ENCODE peak calls at places on chromosomes 3 and 15, in six cellular contexts. S is K562, Q is HEK293T, H is A549, A is GM12878, B is IMR-90. K is an unnamed sample.

GRCh38 chr15:92638291-92638708 is 17.3 kb downstream of the FAM174B start:
- DNase-seq in S (no peak), Q (no peak), H (no peak), A (no peak), B (peak; percentile 20), K (peak; percentile 16)

GRCh38 chr3:162390891-162391290 is 894.3 kb downstream of the OTOL1 start:
- DNase-seq in S (no peak), Q (no peak), H (peak; percentile 53), A (no peak), B (peak; percentile 85), K (no peak)

GRCh38 chr3:112378989-112379692 is 46.2 kb downstream of the CD200 start:
- DNase-seq in S (no peak), Q (no peak), H (no peak), A (no peak), B (peak; percentile 92), K (no peak)

GRCh38 chr3:168096210-168096795 is 579 bp upstream of the GOLIM4 start:
- DNase-seq in S (peak; percentile 85), Q (peak; percentile 70), H (peak; percentile 91), A (peak; percentile 56), B (peak; percentile 93), K (peak; percentile 87)

GRCh38 chr3:169863458-169863899 is 6.3 kb downstream of the LRRC31 start:
- DNase-seq in S (peak; percentile 86), Q (peak; percentile 75), H (peak; percentile 77), A (peak; percentile 61), B (peak; percentile 72), K (peak; percentile 55)

GRCh38 chr3:122268257-122269024 is 56.6 kb upstream of the CSTA start:
- DNase-seq in S (no peak), Q (no peak), H (no peak), A (no peak), B (no peak), K (no peak)

GRCh38 chr3:107367353-107367752 is 9.9 kb upstream of the CCDC54 start:
- DNase-seq in S (peak; percentile 65), Q (no peak), H (peak; percentile 62), A (no peak), B (peak; percentile 88), K (no peak)

GRCh38 chr3:72985576-72985975 is 11.0 kb upstream of the PPP4R2 start:
- DNase-seq in S (no peak), Q (no peak), H (no peak), A (no peak), B (no peak), K (no peak)

GRCh38 chr15:77181305-77182074 is 110.6 kb upstream of the TSPAN3 start:
- DNase-seq in S (no peak), Q (no peak), H (no peak), A (peak; percentile 82), B (no peak), K (no peak)

GRCh38 chr15:96225642-96226259 is 104.7 kb upstream of the NR2F2 start:
- DNase-seq in S (no peak), Q (no peak), H (no peak), A (no peak), B (no peak), K (peak; percentile 82)

GRCh38 chr3:159593927-159594605 is 394.6 kb upstream of the IL12A start:
- DNase-seq in S (no peak), Q (no peak), H (no peak), A (no peak), B (no peak), K (no peak)

GRCh38 chr3:14548321-14548729 is 8.2 kb upstream of the GRIP2 start:
- DNase-seq in S (peak; percentile 78), Q (peak; percentile 81), H (peak; percentile 67), A (no peak), B (peak; percentile 56), K (peak; percentile 56)

GRCh38 chr15:34759347-34759746 is 4.5 kb upstream of the GJD2 start:
- DNase-seq in S (no peak), Q (no peak), H (no peak), A (no peak), B (no peak), K (no peak)

GRCh38 chr3:66444146-66444644 is 56.6 kb downstream of the LRIG1 start:
- DNase-seq in S (no peak), Q (no peak), H (no peak), A (no peak), B (no peak), K (no peak)

GRCh38 chr3:124858275-124858674 is 28.9 kb downstream of the ITGB5 start:
- DNase-seq in S (no peak), Q (no peak), H (no peak), A (no peak), B (peak; percentile 54), K (no peak)

GRCh38 chr3:63724987-63725386 is 72.5 kb downstream of the SNTN start:
- DNase-seq in S (no peak), Q (no peak), H (no peak), A (no peak), B (peak; percentile 87), K (no peak)

GRCh38 chr3:153783804-153784203 is 337.4 kb upstream of the ARHGEF26 start:
- DNase-seq in S (no peak), Q (no peak), H (no peak), A (no peak), B (no peak), K (no peak)

GRCh38 chr3:51845129-51845528 is 16.3 kb upstream of the IQCF2 start:
- DNase-seq in S (no peak), Q (no peak), H (no peak), A (no peak), B (no peak), K (no peak)

GRCh38 chr3:59451041-59451763 is 401.4 kb upstream of the CFAP20DC start:
- DNase-seq in S (no peak), Q (no peak), H (no peak), A (peak; percentile 97), B (no peak), K (no peak)

GRCh38 chr15:73972984-73973682 is 19.0 kb downstream of the STOML1 start:
- DNase-seq in S (peak; percentile 89), Q (peak; percentile 87), H (peak; percentile 70), A (no peak), B (peak; percentile 73), K (peak; percentile 79)

GRCh38 chr3:57646723-57647122 is 46.2 kb downstream of the DENND6A start:
- DNase-seq in S (peak; percentile 12), Q (no peak), H (peak; percentile 24), A (no peak), B (peak; percentile 27), K (no peak)

GRCh38 chr3:134449277-134449676 is 36.5 kb downstream of the ANAPC13 start:
- DNase-seq in S (peak; percentile 12), Q (peak; percentile 28), H (peak; percentile 58), A (no peak), B (peak; percentile 45), K (peak; percentile 56)

GRCh38 chr15:101394654-101395053 is 94.9 kb downstream of the PCSK6 start:
- DNase-seq in S (no peak), Q (no peak), H (no peak), A (no peak), B (no peak), K (no peak)

GRCh38 chr3:170278632-170279031 is 56.4 kb downstream of the PRKCI start:
- DNase-seq in S (no peak), Q (no peak), H (no peak), A (no peak), B (no peak), K (no peak)

GRCh38 chr15:90729266-90729665 is 12.1 kb downstream of the BLM start:
- DNase-seq in S (no peak), Q (no peak), H (no peak), A (no peak), B (no peak), K (no peak)

GRCh38 chr15:34241376-34242350 is 16.8 kb downstream of the EMC4 start:
- DNase-seq in S (peak; percentile 50), Q (peak; percentile 23), H (peak; percentile 58), A (no peak), B (peak; percentile 51), K (peak; percentile 34)

GRCh38 chr3:191246628-191247027 is 47.6 kb downstream of the OSTN start:
- DNase-seq in S (no peak), Q (no peak), H (peak; percentile 31), A (no peak), B (peak; percentile 83), K (no peak)

GRCh38 chr3:53044371-53045106 is 1.3 kb downstream of the SFMBT1 start:
- DNase-seq in S (peak; percentile 38), Q (peak; percentile 46), H (peak; percentile 43), A (no peak), B (peak; percentile 40), K (no peak)

GRCh38 chr3:128174645-128175590 is 21.6 kb downstream of the EEFSEC start:
- DNase-seq in S (no peak), Q (no peak), H (no peak), A (no peak), B (no peak), K (no peak)

GRCh38 chr3:69659180-69659915 is 79.9 kb upstream of the MITF start:
- DNase-seq in S (no peak), Q (no peak), H (no peak), A (no peak), B (no peak), K (no peak)

GRCh38 chr3:192930585-192930984 is 12.9 kb upstream of the MB21D2 start:
- DNase-seq in S (no peak), Q (no peak), H (no peak), A (no peak), B (no peak), K (no peak)
- TF ChIP-seq BHLHE40 in S (no peak), Q (no peak), H (no peak), A (no peak), B (no peak), K (no peak)

GRCh38 chr3:28800203-28800602 is 451.6 kb upstream of the AZI2 start:
- DNase-seq in S (no peak), Q (no peak), H (no peak), A (no peak), B (no peak), K (no peak)
- TF ChIP-seq BHLHE40 in S (no peak), Q (no peak), H (no peak), A (no peak), B (no peak), K (no peak)

GRCh38 chr15:63389902-63390301 is 8.3 kb upstream of the CA12 start:
- DNase-seq in S (peak; percentile 50), Q (no peak), H (no peak), A (no peak), B (no peak), K (peak; percentile 23)
- TF ChIP-seq BHLHE40 in S (no peak), Q (no peak), H (no peak), A (no peak), B (no peak), K (no peak)

DNA sequence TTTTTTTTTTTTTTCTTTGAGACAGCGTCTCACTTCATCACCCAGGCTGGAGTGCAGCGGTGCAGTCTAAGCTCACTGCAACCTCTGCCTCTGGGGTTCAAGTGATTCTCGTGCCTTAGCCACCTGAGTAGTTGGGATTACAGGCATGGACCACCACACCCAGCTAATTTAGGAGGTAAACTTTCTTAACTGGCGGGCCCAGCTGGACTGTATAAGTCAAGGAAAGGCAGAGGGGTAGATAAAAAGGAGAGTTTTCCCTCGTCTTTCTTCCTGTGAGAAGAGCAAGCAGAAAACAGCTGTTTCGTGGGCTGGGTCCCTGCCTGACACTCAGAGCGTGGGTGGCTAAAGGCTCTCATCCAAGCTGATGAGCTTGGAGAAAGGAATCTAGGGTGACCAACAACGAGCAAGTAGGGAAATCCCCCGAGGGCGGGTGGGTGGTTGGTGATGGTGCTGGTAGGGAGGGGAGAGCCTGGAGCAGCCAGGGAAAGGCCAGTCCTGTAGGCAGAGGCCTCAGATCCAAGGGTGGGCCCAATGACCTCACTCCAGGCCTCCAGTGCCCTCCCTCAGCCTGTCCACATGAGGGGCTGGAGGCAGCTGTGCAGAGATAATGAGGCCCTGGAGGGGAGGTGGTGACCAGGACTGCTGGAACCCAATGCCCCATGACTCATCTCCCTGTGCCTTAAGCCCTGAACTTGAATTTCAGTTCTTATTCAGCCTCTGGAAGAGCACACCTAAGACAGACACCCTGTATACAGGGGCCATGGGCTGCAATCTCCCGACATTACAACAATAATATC is 43.1 kb upstream of the LIMD1 start:
- DNase-seq in S (peak; percentile 94), Q (no peak), H (peak; percentile 14), A (no peak), B (peak; percentile 99), K (peak; percentile 13)
- TF ChIP-seq BHLHE40 in S (peak; percentile 70), Q (no peak), H (no peak), A (no peak), B (peak; percentile 37), K (no peak)

K was measured in HepG2.